ENCODE peak calls at places on chromosomes 4 and X, in ten cellular contexts. W, G, J, P, E, C, F, A, D and V are unnamed samples.
A peak's percentile ranks its signal among the peaks of the same experiment; 100 is the strongest.

GRCh38 chrX:120260369-120260768 is 9.8 kb downstream of the ZBTB33 start:
- DNase-seq in W (no peak), G (no peak), J (no peak), P (peak; percentile 1), E (no peak), C (no peak), F (no peak), A (no peak), D (peak; percentile 33), V (no peak)

GRCh38 chr4:186651181-186651603 is 72.5 kb downstream of the FAT1 start:
- DNase-seq in W (peak; percentile 10), G (no peak), J (no peak), P (no peak), E (no peak), C (peak; percentile 37), F (no peak), A (no peak), D (no peak), V (no peak)

GRCh38 chr4:17809667-17810066 is 890 bp downstream of the DCAF16 start:
- DNase-seq in W (no peak), G (no peak), J (no peak), P (no peak), E (no peak), C (no peak), F (no peak), A (no peak), D (no peak), V (no peak)

GRCh38 chr4:54542540-54543041 is 115.2 kb upstream of the KIT start:
- DNase-seq in W (no peak), G (no peak), J (no peak), P (no peak), E (no peak), C (no peak), F (no peak), A (no peak), D (no peak), V (no peak)

GRCh38 chr4:75080888-75081287 is 148.0 kb downstream of the PARM1 start:
- DNase-seq in W (no peak), G (no peak), J (no peak), P (no peak), E (no peak), C (no peak), F (no peak), A (no peak), D (no peak), V (no peak)

GRCh38 chr4:732911-733630 is 27.4 kb downstream of the PCGF3 start:
- DNase-seq in W (no peak), G (no peak), J (no peak), P (no peak), E (no peak), C (no peak), F (no peak), A (no peak), D (no peak), V (no peak)

GRCh38 chr4:76515975-76516853 is 81.2 kb downstream of the SHROOM3 start:
- DNase-seq in W (no peak), G (no peak), J (no peak), P (no peak), E (no peak), C (no peak), F (no peak), A (no peak), D (no peak), V (no peak)

GRCh38 chrX:154730271-154730883 is 20.5 kb downstream of the GAB3 start:
- DNase-seq in W (no peak), G (no peak), J (no peak), P (no peak), E (no peak), C (no peak), F (peak; percentile 55), A (no peak), D (no peak), V (peak; percentile 42)

GRCh38 chr4:150251752-150252190 is 173.5 kb downstream of the DCLK2 start:
- DNase-seq in W (no peak), G (no peak), J (no peak), P (no peak), E (no peak), C (no peak), F (no peak), A (no peak), D (no peak), V (no peak)

GRCh38 chrX:104310084-104310483 is 55.4 kb upstream of the ESX1 start:
- DNase-seq in W (peak; percentile 42), G (no peak), J (no peak), P (no peak), E (no peak), C (no peak), F (peak; percentile 32), A (peak; percentile 0), D (no peak), V (peak; percentile 34)

GRCh38 chr4:47722176-47722575 is 115.7 kb downstream of the CORIN start:
- DNase-seq in W (no peak), G (no peak), J (no peak), P (no peak), E (no peak), C (no peak), F (no peak), A (no peak), D (no peak), V (no peak)

GRCh38 chr4:55437823-55438222 is 42.1 kb downstream of the TMEM165 start:
- DNase-seq in W (no peak), G (no peak), J (no peak), P (no peak), E (no peak), C (no peak), F (no peak), A (no peak), D (no peak), V (no peak)

GRCh38 chrX:148588649-148589310 is 88.4 kb downstream of the AFF2 start:
- DNase-seq in W (no peak), G (no peak), J (no peak), P (no peak), E (no peak), C (no peak), F (no peak), A (no peak), D (no peak), V (peak; percentile 19)

GRCh38 chr4:12409507-12410190 is 981.0 kb upstream of the HS3ST1 start:
- DNase-seq in W (no peak), G (no peak), J (no peak), P (no peak), E (no peak), C (no peak), F (no peak), A (no peak), D (no peak), V (no peak)

GRCh38 chrX:48747415-48748026 is 14.0 kb upstream of the GLOD5 start:
- DNase-seq in W (no peak), G (no peak), J (no peak), P (no peak), E (no peak), C (no peak), F (no peak), A (no peak), D (peak; percentile 81), V (no peak)

GRCh38 chr4:155342142-155342541 is 34.6 kb downstream of the MAP9 start:
- DNase-seq in W (no peak), G (no peak), J (no peak), P (no peak), E (no peak), C (no peak), F (peak; percentile 38), A (no peak), D (no peak), V (peak; percentile 25)

GRCh38 chr4:184262901-184263300 is 45.2 kb upstream of the ENPP6 start:
- DNase-seq in W (no peak), G (no peak), J (no peak), P (no peak), E (peak; percentile 54), C (no peak), F (peak; percentile 35), A (no peak), D (no peak), V (peak; percentile 43)

GRCh38 chr4:56434599-56435000 is 815 bp downstream of the PPAT start:
- DNase-seq in W (peak; percentile 30), G (no peak), J (no peak), P (peak; percentile 9), E (no peak), C (no peak), F (peak; percentile 45), A (peak; percentile 46), D (peak; percentile 28), V (peak; percentile 52)